ENCODE peak calls at places on chromosomes 12 and 14, in five cellular contexts. G is GM12878, P is COLO829, I is cardiac fibroblast, S is glomerular endothelial cell. F is an unnamed sample.
A peak's percentile ranks its signal among the peaks of the same experiment; 100 is the strongest.

GRCh38 chr12:68260153-68260552 is 6.7 kb upstream of the IL22 start:
- DNase-seq in G (no peak), P (no peak), I (no peak), S (no peak), F (no peak)

GRCh38 chr12:70983692-70984091 is 63.2 kb upstream of the PTPRR start:
- DNase-seq in G (no peak), P (no peak), I (peak; percentile 37), S (no peak), F (peak; percentile 31)

GRCh38 chr14:94011795-94012194 is 14.3 kb upstream of the OTUB2 start:
- DNase-seq in G (no peak), P (no peak), I (no peak), S (no peak), F (no peak)

GRCh38 chr12:2627343-2628191 is 167.2 kb upstream of the FKBP4 start:
- DNase-seq in G (no peak), P (no peak), I (no peak), S (no peak), F (no peak)

GRCh38 chr14:103078420-103078749 is 5.6 kb upstream of the LBHD2 start:
- DNase-seq in G (peak; percentile 48), P (peak; percentile 76), I (peak; percentile 85), S (no peak), F (peak; percentile 81)

GRCh38 chr12:72468505-72468904 is 196.3 kb downstream of the TRHDE start:
- DNase-seq in G (no peak), P (no peak), I (no peak), S (no peak), F (no peak)

GRCh38 chr14:74542056-74542685 is 48.6 kb downstream of the ISCA2 start:
- DNase-seq in G (no peak), P (no peak), I (no peak), S (no peak), F (no peak)

GRCh38 chr14:68874746-68875155 is 81.9 kb upstream of the ZFP36L1 start:
- DNase-seq in G (no peak), P (no peak), I (no peak), S (no peak), F (no peak)

GRCh38 chr14:99043258-99043615 is 228.8 kb downstream of the BCL11B start:
- DNase-seq in G (no peak), P (no peak), I (no peak), S (no peak), F (no peak)

GRCh38 chr12:50057000-50057841 is at the start of gene ASIC1:
- DNase-seq in G (no peak), P (peak; percentile 42), I (peak; percentile 77), S (no peak), F (peak; percentile 68)

GRCh38 chr12:7857916-7858315 is 14.8 kb downstream of the SLC2A14 start:
- DNase-seq in G (no peak), P (no peak), I (no peak), S (no peak), F (peak; percentile 6)

GRCh38 chr12:27975222-27976136 is 2.9 kb upstream of the PTHLH start:
- DNase-seq in G (no peak), P (no peak), I (peak; percentile 69), S (no peak), F (peak; percentile 74)

GRCh38 chr12:51391047-51391837 is at the start of gene GALNT6:
- DNase-seq in G (no peak), P (no peak), I (no peak), S (no peak), F (no peak)

GRCh38 chr12:98401427-98401826 is 114.0 kb upstream of the TMPO start:
- DNase-seq in G (peak; percentile 55), P (no peak), I (no peak), S (no peak), F (no peak)

GRCh38 chr14:69045857-69046351 is 66.8 kb upstream of the ACTN1 start:
- DNase-seq in G (no peak), P (no peak), I (peak; percentile 64), S (no peak), F (peak; percentile 52)

GRCh38 chr14:82510007-82510406 is 976.4 kb upstream of the SEL1L start:
- DNase-seq in G (no peak), P (no peak), I (no peak), S (no peak), F (no peak)

GRCh38 chr12:95693689-95694088 is 96.9 kb downstream of the NTN4 start:
- DNase-seq in G (no peak), P (no peak), I (no peak), S (no peak), F (no peak)

GRCh38 chr12:14905269-14906004 is 19.8 kb upstream of the MGP start:
- DNase-seq in G (no peak), P (no peak), I (peak; percentile 76), S (peak; percentile 73), F (peak; percentile 79)

GRCh38 chr12:124992874-124993567 is 424 bp upstream of the BRI3BP start:
- DNase-seq in G (peak; percentile 69), P (peak; percentile 19), I (peak; percentile 18), S (no peak), F (peak; percentile 23)

GRCh38 chr12:14545144-14546124 is 22.2 kb downstream of the PLBD1 start:
- DNase-seq in G (no peak), P (no peak), I (no peak), S (no peak), F (no peak)

GRCh38 chr12:94732367-94732990 is 82.1 kb upstream of the TMCC3 start:
- DNase-seq in G (no peak), P (peak; percentile 65), I (no peak), S (no peak), F (no peak)

GRCh38 chr14:32588448-32589320 is 259.6 kb downstream of the AKAP6 start:
- DNase-seq in G (no peak), P (no peak), I (peak; percentile 74), S (peak; percentile 22), F (peak; percentile 80)

GRCh38 chr12:100845095-100845494 is 50.5 kb downstream of the ANO4 start:
- DNase-seq in G (no peak), P (peak; percentile 22), I (no peak), S (no peak), F (peak; percentile 18)

GRCh38 chr12:24555730-24556129 is 393.2 kb downstream of the BCAT1 start:
- DNase-seq in G (no peak), P (no peak), I (no peak), S (no peak), F (no peak)

GRCh38 chr12:110370732-110371141 is 32.8 kb downstream of the ANAPC7 start:
- DNase-seq in G (no peak), P (no peak), I (no peak), S (no peak), F (no peak)

GRCh38 chr12:93571360-93571853 is 1.1 kb upstream of the SOCS2 start:
- DNase-seq in G (no peak), P (peak; percentile 13), I (peak; percentile 72), S (no peak), F (peak; percentile 32)

GRCh38 chr14:69323266-69323966 is 63.5 kb downstream of the GALNT16 start:
- DNase-seq in G (no peak), P (no peak), I (no peak), S (no peak), F (no peak)

GRCh38 chr12:125954362-125954761 is 889.1 kb downstream of the AACS start:
- DNase-seq in G (no peak), P (no peak), I (no peak), S (no peak), F (no peak)

GRCh38 chr12:123928274-123928865 is 44.3 kb downstream of the CCDC92 start:
- DNase-seq in G (no peak), P (no peak), I (no peak), S (no peak), F (no peak)

GRCh38 chr12:93152617-93153016 is 223.5 kb upstream of the EEA1 start:
- DNase-seq in G (no peak), P (no peak), I (no peak), S (no peak), F (no peak)

GRCh38 chr14:21003788-21004346 is 4.8 kb downstream of the SLC39A2 start:
- DNase-seq in G (no peak), P (no peak), I (no peak), S (no peak), F (no peak)